ENCODE peak calls at places on chromosome 18, in seven cellular contexts. F is AG09309, D is endothelial cell of umbilical vein, I is PC-9, P is lower lobe of right lung, H is dorsolateral prefrontal cortex, A is HCT116. O is an unnamed sample.

GRCh38 chr18:31102941-31103340 is 720 bp upstream of the DSC2 start:
- DNase-seq in F (no peak), D (no peak), I (no peak), P (no peak), H (no peak), A (no peak), O (no peak)

GRCh38 chr18:21740724-21741510 is at the start of gene MIB1:
- DNase-seq in F (no peak), D (no peak), I (no peak), P (peak; percentile 74), H (no peak), A (peak; percentile 89), O (peak; percentile 94)

GRCh38 chr18:28147674-28148171 is 29.2 kb downstream of the CDH2 start:
- DNase-seq in F (peak; percentile 37), D (peak; percentile 76), I (no peak), P (no peak), H (no peak), A (no peak), O (no peak)

GRCh38 chr18:53380063-53380639 is 844.3 kb downstream of the MBD2 start:
- DNase-seq in F (peak; percentile 1), D (peak; percentile 9), I (no peak), P (no peak), H (no peak), A (peak; percentile 19), O (peak; percentile 46)

GRCh38 chr18:28922936-28923335 is 746.0 kb upstream of the CDH2 start:
- DNase-seq in F (no peak), D (no peak), I (no peak), P (no peak), H (no peak), A (no peak), O (no peak)

GRCh38 chr18:12304351-12305210 is 3.5 kb upstream of the TUBB6 start:
- DNase-seq in F (no peak), D (no peak), I (no peak), P (peak; percentile 61), H (no peak), A (no peak), O (no peak)

GRCh38 chr18:76791106-76791505 is 31.3 kb upstream of the ZNF236 start:
- DNase-seq in F (no peak), D (no peak), I (no peak), P (no peak), H (no peak), A (no peak), O (no peak)

GRCh38 chr18:21489119-21489750 is 111.3 kb downstream of the ESCO1 start:
- DNase-seq in F (no peak), D (peak; percentile 58), I (peak; percentile 16), P (no peak), H (no peak), A (peak; percentile 40), O (peak; percentile 26)

GRCh38 chr18:55859116-55859515 is 271.1 kb upstream of the TCF4 start:
- DNase-seq in F (no peak), D (no peak), I (no peak), P (no peak), H (no peak), A (no peak), O (no peak)

GRCh38 chr18:24585996-24586566 is 125.6 kb downstream of the HRH4 start:
- DNase-seq in F (no peak), D (no peak), I (no peak), P (no peak), H (no peak), A (no peak), O (no peak)

GRCh38 chr18:60421356-60422118 is 49.0 kb upstream of the MC4R start:
- DNase-seq in F (no peak), D (no peak), I (no peak), P (no peak), H (no peak), A (no peak), O (no peak)

GRCh38 chr18:57446322-57446721 is 11.1 kb downstream of the ONECUT2 start:
- DNase-seq in F (no peak), D (no peak), I (peak; percentile 18), P (no peak), H (no peak), A (no peak), O (no peak)

GRCh38 chr18:55663891-55664290 is 75.9 kb upstream of the TCF4 start:
- DNase-seq in F (no peak), D (no peak), I (no peak), P (no peak), H (no peak), A (no peak), O (no peak)

GRCh38 chr18:58247363-58247834 is 203.4 kb downstream of the NEDD4L start:
- DNase-seq in F (no peak), D (peak; percentile 83), I (no peak), P (no peak), H (peak; percentile 72), A (no peak), O (no peak)

GRCh38 chr18:74497308-74497640 is 1.1 kb downstream of the CNDP2 start:
- DNase-seq in F (no peak), D (no peak), I (no peak), P (no peak), H (no peak), A (no peak), O (no peak)

GRCh38 chr18:74498712-74499629 is 2.8 kb downstream of the CNDP2 start:
- DNase-seq in F (no peak), D (no peak), I (peak; percentile 11), P (peak; percentile 88), H (peak; percentile 64), A (no peak), O (no peak)

GRCh38 chr18:74501386-74501785 is 5.2 kb downstream of the CNDP2 start:
- DNase-seq in F (no peak), D (no peak), I (no peak), P (no peak), H (no peak), A (no peak), O (no peak)

GRCh38 chr18:74497778-74498177 is 1.6 kb downstream of the CNDP2 start:
- DNase-seq in F (no peak), D (no peak), I (no peak), P (no peak), H (no peak), A (no peak), O (no peak)

GRCh38 chr18:74499633-74500032 is 3.5 kb downstream of the CNDP2 start:
- DNase-seq in F (no peak), D (no peak), I (peak; percentile 75), P (peak; percentile 75), H (no peak), A (no peak), O (no peak)
- H3K4me3 ChIP-seq in F (no peak overlapping the region), D (no peak overlapping the region), I (no peak overlapping the region), P (peak overlapping the region; percentile 39), H (peak overlapping the region; percentile 59), A (no peak overlapping the region), O (no peak overlapping the region)

GRCh38 chr18:34880882-34881852 is 160.0 kb upstream of the MAPRE2 start:
- DNase-seq in F (no peak), D (peak; percentile 20), I (no peak), P (no peak), H (no peak), A (no peak), O (peak; percentile 4)
- TF ChIP-seq CTCF in F (no peak), D (no peak), I (peak; percentile 35), P (no peak), H (peak; percentile 64), A (peak; percentile 34), O (no peak)

GRCh38 chr18:32910694-32911296 is 138.0 kb upstream of the KLHL14 start:
- DNase-seq in F (no peak), D (no peak), I (no peak), P (no peak), H (no peak), A (no peak), O (no peak)

GRCh38 chr18:32907656-32908441 is 135.0 kb upstream of the KLHL14 start:
- DNase-seq in F (no peak), D (no peak), I (no peak), P (no peak), H (no peak), A (no peak), O (no peak)

GRCh38 chr18:32909798-32910561 is 137.2 kb upstream of the KLHL14 start:
- DNase-seq in F (no peak), D (no peak), I (no peak), P (no peak), H (no peak), A (no peak), O (no peak)

GRCh38 chr18:32906506-32907214 is 133.8 kb upstream of the KLHL14 start:
- DNase-seq in F (no peak), D (no peak), I (no peak), P (no peak), H (no peak), A (no peak), O (no peak)

DNA sequence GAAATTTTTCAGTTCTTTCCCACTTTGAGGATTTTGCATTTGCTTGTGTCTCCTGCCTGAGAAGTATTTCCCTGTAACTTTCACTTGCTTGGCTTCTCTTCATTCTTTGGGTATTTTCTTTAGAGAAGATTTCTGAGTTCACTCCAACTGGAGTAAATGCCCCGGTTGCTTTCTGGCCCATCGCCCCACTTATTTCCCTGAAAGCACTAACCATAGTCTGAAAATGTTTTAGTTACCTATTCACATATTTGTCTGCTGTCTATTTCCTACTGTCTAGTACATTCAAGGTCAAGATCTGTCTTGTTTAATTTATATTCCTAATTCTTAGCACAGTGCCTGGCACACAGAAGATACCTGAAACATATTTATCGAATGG is 134.4 kb upstream of the KLHL14 start:
- DNase-seq in F (no peak), D (no peak), I (no peak), P (no peak), H (no peak), A (no peak), O (no peak)
- H3K4me3 ChIP-seq in F (no peak overlapping the region), D (no peak overlapping the region), I (no peak overlapping the region), P (no peak overlapping the region), H (no peak overlapping the region), A (no peak overlapping the region), O (no peak overlapping the region)

DNA sequence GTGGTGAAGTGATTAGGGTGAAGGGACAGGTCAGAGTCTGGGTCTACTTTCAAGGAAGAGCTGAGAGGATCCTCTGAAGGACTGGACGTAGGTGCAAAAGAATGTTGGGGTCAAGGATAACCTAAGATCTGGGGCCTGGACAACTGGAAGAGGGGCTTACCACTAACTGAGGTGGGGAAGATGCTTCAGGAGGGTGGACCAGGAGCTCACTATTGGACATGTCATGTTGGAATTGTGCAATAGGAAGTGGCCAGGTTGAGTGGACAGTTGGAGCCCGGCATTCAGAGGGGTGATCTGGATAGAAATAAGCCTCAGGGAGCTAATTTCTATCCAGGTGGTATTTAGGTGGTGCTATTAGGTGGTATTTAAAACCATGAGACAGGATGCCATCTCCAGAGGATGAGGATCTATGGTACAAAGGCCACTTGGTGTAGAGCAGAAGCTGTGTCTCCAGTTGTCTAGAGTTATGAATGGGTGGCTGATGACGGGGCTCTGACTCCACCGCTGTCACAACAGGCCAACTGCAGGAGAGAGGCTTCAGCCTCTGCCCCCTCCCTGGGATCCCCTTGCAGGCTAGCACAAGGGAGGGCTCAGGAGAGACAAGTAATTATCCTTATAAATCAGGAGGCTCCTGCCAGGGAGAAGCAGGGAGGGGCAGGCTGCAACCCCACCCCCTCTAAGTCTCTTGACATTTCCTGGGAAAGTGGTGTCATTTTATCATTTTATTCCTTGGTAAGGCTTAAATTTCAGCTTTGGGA is 158.0 kb downstream of the SMAD7 start:
- DNase-seq in F (no peak), D (no peak), I (no peak), P (peak; percentile 13), H (peak; percentile 11), A (no peak), O (no peak)
- TF ChIP-seq CTCF in F (no peak), D (no peak), I (no peak), P (no peak), H (no peak), A (no peak), O (no peak)